ENCODE peak calls at places on chromosomes 7 and 10, in five cellular contexts. C is SK-N-SH; E is activated CD4-positive, CD25-positive, alpha-beta regulatory T cell; J is NCI-H1417; P is stimulated activated CD4-positive, alpha-beta T cell treated with anti-CD3 and anti-CD28 coated beads, Interleukin-12 subunit alpha, Interleukin-12 subunit beta, amount 100 ng/mL, for 4 hours. D is an unnamed sample.
A peak's percentile ranks its signal among the peaks of the same experiment; 100 is the strongest.

GRCh38 chr7:43888983-43889945 is 17.1 kb downstream of the URGCP start:
- DNase-seq in C (no peak), E (no peak), J (no peak), P (no peak), D (no peak)

GRCh38 chr7:144513332-144513731 is 109.8 kb upstream of the NOBOX start:
- DNase-seq in C (no peak), E (no peak), J (peak; percentile 80), P (no peak), D (peak; percentile 49)

GRCh38 chr10:26697922-26698608 is 564 bp downstream of the PDSS1 start:
- DNase-seq in C (peak; percentile 44), E (no peak), J (peak; percentile 40), P (no peak), D (peak; percentile 25)

GRCh38 chr10:68988530-68989316 is at the start of gene KIFBP:
- DNase-seq in C (peak; percentile 92), E (peak; percentile 37), J (peak; percentile 97), P (peak; percentile 65), D (peak; percentile 98)

GRCh38 chr10:84089162-84089561 is 50.1 kb upstream of the GHITM start:
- DNase-seq in C (no peak), E (no peak), J (no peak), P (no peak), D (no peak)

GRCh38 chr10:49622426-49623425 is 8.9 kb downstream of the CHAT start:
- DNase-seq in C (no peak), E (no peak), J (no peak), P (no peak), D (no peak)

GRCh38 chr10:95860486-95861040 is 47.2 kb upstream of the CC2D2B start:
- DNase-seq in C (no peak), E (no peak), J (no peak), P (no peak), D (no peak)

GRCh38 chr7:99038086-99038855 is 105.6 kb downstream of the SMURF1 start:
- DNase-seq in C (no peak), E (no peak), J (no peak), P (no peak), D (no peak)

GRCh38 chr7:1317654-1318450 is 85.2 kb downstream of the UNCX start:
- DNase-seq in C (peak; percentile 20), E (no peak), J (no peak), P (no peak), D (no peak)

GRCh38 chr7:117085275-117085674 is 132.0 kb downstream of the ST7 start:
- DNase-seq in C (no peak), E (no peak), J (peak; percentile 18), P (no peak), D (no peak)

GRCh38 chr7:44587843-44588711 is 6.0 kb upstream of the TMED4 start:
- DNase-seq in C (peak; percentile 43), E (peak; percentile 49), J (peak; percentile 79), P (peak; percentile 44), D (peak; percentile 76)

GRCh38 chr10:102426803-102427287 is 5.5 kb downstream of the CUEDC2 start:
- DNase-seq in C (no peak), E (no peak), J (no peak), P (no peak), D (peak; percentile 17)

GRCh38 chr10:74186678-74187077 is 35.7 kb downstream of the ADK start:
- DNase-seq in C (no peak), E (no peak), J (no peak), P (no peak), D (no peak)

D was measured in MCF 10A.